ENCODE peak calls at places on chromosomes 5 and 9, in five cellular contexts. I, O, E, R and Q are unnamed samples.

GRCh38 chr5:87119588-87119987 is 148.1 kb upstream of the RASA1 start:
- DNase-seq in I (no peak), O (no peak), E (no peak), R (no peak), Q (no peak)

GRCh38 chr5:81393430-81393782 is 528 bp downstream of the ACOT12 start:
- DNase-seq in I (no peak), O (no peak), E (no peak), R (no peak), Q (no peak)

GRCh38 chr5:169534311-169534880 is 49.2 kb upstream of the SPDL1 start:
- DNase-seq in I (no peak), O (no peak), E (no peak), R (no peak), Q (no peak)

GRCh38 chr9:119365291-119366027 is 3.8 kb downstream of the BRINP1 start:
- DNase-seq in I (no peak), O (no peak), E (peak), R (no peak), Q (peak)

GRCh38 chr9:96667363-96667728 is 12.2 kb upstream of the PRXL2C start:
- DNase-seq in I (no peak), O (no peak), E (no peak), R (no peak), Q (peak)

GRCh38 chr9:83569326-83569725 is 31.1 kb upstream of the FRMD3 start:
- DNase-seq in I (no peak), O (no peak), E (no peak), R (no peak), Q (no peak)

GRCh38 chr9:80305136-80305535 is 733.4 kb downstream of the TLE4 start:
- DNase-seq in I (no peak), O (no peak), E (no peak), R (no peak), Q (no peak)

GRCh38 chr5:168282120-168282519 is 9.3 kb upstream of the WWC1 start:
- DNase-seq in I (no peak), O (peak), E (no peak), R (no peak), Q (peak)

GRCh38 chr5:134578578-134579283 is 53.3 kb downstream of the JADE2 start:
- DNase-seq in I (no peak), O (no peak), E (no peak), R (no peak), Q (no peak)

GRCh38 chr5:12647613-12648012 is 743.4 kb upstream of the CTNND2 start:
- DNase-seq in I (no peak), O (no peak), E (no peak), R (no peak), Q (no peak)

GRCh38 chr9:107243757-107244156 is 39.3 kb upstream of the RAD23B start:
- DNase-seq in I (no peak), O (no peak), E (peak), R (no peak), Q (no peak)

GRCh38 chr9:80059979-80060378 is 488.2 kb downstream of the TLE4 start:
- DNase-seq in I (no peak), O (no peak), E (no peak), R (no peak), Q (no peak)

GRCh38 chr5:143187495-143187894 is 216.0 kb downstream of the NR3C1 start:
- DNase-seq in I (no peak), O (no peak), E (no peak), R (no peak), Q (no peak)

GRCh38 chr5:52334367-52334766 is 453.3 kb upstream of the ITGA1 start:
- DNase-seq in I (no peak), O (no peak), E (no peak), R (no peak), Q (peak)

GRCh38 chr5:14945021-14945420 is 73.4 kb upstream of the ANKH start:
- DNase-seq in I (no peak), O (no peak), E (no peak), R (no peak), Q (no peak)

GRCh38 chr5:61489574-61489973 is 157.5 kb downstream of the ZSWIM6 start:
- DNase-seq in I (no peak), O (no peak), E (no peak), R (no peak), Q (no peak)

GRCh38 chr5:56615750-56616149 is 199.6 kb upstream of the MAP3K1 start:
- DNase-seq in I (no peak), O (no peak), E (no peak), R (no peak), Q (no peak)
- H3K27ac ChIP-seq in I (peak), O (no peak), E (no peak), R (no peak), Q (no peak)

DNA sequence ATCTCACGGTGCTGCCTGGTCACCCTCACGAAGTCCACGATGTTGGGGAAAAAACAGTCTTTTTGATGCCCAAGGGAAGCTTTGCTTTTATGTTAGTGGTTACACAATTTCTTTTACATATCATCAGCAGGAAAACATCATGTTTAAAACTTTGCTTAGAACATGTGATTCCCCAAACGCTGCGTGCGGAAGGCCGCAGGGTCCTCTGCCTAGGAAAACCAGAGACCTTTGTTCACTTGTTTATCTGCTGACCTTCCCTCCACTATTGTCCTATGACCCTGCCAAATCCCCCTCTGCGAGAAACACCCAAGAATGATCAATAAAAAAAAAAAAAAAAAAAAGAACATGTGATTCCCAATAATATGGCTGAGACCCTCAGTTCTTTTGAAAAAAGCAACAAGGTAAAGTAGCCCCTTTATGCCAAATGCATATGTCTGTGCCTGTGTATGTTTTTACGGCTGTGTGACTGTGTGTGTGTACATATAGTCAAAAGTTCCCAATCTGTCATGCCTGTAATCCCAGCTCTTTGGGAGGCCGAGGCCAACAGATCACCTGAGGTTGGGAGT is 11.5 kb upstream of the AGPAT2 start:
- DNase-seq in I (no peak), O (no peak), E (no peak), R (no peak), Q (no peak)
- H3K27ac ChIP-seq in I (no peak), O (no peak), E (no peak), R (no peak), Q (no peak)

GRCh38 chr9:88766778-88767503 is 224.3 kb upstream of the S1PR3 start:
- DNase-seq in I (no peak), O (no peak), E (peak), R (no peak), Q (no peak)

GRCh38 chr9:88772602-88773001 is 218.7 kb upstream of the S1PR3 start:
- DNase-seq in I (no peak), O (no peak), E (no peak), R (no peak), Q (no peak)

GRCh38 chr9:88773119-88773518 is 218.1 kb upstream of the S1PR3 start:
- DNase-seq in I (no peak), O (no peak), E (no peak), R (no peak), Q (no peak)

DNA sequence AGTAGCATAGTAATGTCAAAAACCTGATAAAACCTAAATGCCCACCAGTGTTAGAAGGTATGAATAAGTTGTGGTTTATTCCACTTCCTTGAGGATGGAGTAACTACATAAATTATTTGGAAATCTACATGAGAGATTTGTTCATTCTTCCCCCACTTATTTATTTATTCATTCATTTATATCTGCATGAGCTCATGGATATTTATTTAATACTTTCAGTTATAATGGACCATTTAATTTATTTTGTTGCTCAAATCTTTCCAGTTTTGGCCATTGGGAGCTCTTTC is 223.8 kb upstream of the S1PR3 start:
- DNase-seq in I (no peak), O (no peak), E (no peak), R (no peak), Q (no peak)
- H3K27ac ChIP-seq in I (no peak), O (no peak), E (peak), R (no peak), Q (no peak)

GRCh38 chr9:114626415-114627029 is 15.4 kb downstream of the TMEM268 start:
- DNase-seq in I (no peak), O (no peak), E (no peak), R (no peak), Q (no peak)

GRCh38 chr9:114633452-114634089 is 22.5 kb downstream of the TMEM268 start:
- DNase-seq in I (no peak), O (no peak), E (no peak), R (no peak), Q (no peak)

GRCh38 chr9:114627553-114627952 is 16.5 kb downstream of the TMEM268 start:
- DNase-seq in I (no peak), O (no peak), E (no peak), R (no peak), Q (no peak)

GRCh38 chr9:114631166-114631565 is 20.1 kb downstream of the TMEM268 start:
- DNase-seq in I (no peak), O (no peak), E (no peak), R (no peak), Q (no peak)

DNA sequence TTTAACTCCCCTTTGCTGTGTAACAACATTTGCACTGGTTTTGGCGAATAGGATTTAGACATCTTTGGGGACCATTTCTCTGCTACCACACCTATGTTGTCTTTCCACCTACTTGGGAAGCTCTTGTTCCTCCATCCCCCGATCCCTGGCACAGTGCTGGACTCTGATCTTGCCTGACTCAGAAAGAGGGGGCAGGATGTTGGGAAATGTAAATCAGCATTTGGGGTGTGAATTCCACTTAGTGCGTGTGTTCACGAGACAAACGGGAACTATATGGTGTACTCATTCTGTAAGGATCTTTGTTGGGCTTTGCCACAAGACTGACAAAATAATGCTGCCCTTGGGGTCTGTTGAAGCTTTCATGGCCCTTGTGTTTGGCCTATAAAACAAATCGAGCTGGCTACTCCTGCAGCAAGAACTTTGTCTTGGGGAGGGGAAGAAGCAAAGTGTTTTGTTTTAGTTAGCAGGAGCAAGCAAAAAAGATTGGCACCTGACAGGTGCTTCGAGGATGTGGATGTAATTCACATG is 18.5 kb downstream of the TMEM268 start:
- DNase-seq in I (no peak), O (no peak), E (no peak), R (no peak), Q (no peak)
- H3K27ac ChIP-seq in I (no peak), O (no peak), E (no peak), R (no peak), Q (no peak)

GRCh38 chr5:118918232-118918631 is 70.1 kb downstream of the DTWD2 start:
- DNase-seq in I (no peak), O (no peak), E (no peak), R (no peak), Q (no peak)

GRCh38 chr5:118921946-118922345 is 66.4 kb downstream of the DTWD2 start:
- DNase-seq in I (no peak), O (no peak), E (no peak), R (no peak), Q (no peak)

GRCh38 chr5:118919016-118919415 is 69.3 kb downstream of the DTWD2 start:
- DNase-seq in I (no peak), O (no peak), E (no peak), R (no peak), Q (no peak)

GRCh38 chr5:118924006-118924389 is 64.3 kb downstream of the DTWD2 start:
- DNase-seq in I (no peak), O (no peak), E (no peak), R (no peak), Q (no peak)

DNA sequence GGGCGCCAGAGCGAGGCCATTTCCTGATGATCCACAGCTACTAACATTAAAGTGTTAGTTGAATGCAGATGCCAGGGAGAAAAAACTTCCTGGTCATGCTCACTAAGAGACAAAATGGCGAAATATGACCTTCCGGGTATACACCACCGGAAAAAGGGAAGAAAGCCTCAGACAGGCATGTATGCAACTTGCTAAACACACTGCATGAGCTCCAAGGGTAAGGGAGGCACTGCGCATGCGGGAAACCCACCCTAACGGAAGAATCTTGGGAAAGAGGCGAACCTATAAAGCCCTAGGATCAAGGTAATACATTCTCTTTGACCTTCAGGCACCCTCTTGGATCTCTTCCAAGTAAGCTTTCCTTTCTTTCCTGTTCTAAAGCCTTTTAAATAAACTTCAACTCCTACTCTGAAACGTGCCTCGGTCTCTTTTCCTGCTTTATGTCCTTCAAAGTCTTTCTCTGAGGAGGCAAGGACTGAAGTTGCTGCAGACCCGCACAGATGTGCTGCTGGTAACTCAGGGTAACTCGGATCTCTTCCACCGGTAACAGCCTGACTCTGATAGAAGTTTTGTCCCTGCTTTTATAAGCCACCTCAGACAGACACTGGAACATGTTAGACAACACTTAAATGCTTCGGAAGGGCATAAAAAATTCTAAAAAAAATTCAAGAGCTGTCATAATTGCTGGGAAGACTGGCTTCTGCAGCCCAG is 64.9 kb downstream of the DTWD2 start:
- DNase-seq in I (no peak), O (no peak), E (no peak), R (no peak), Q (no peak)
- H3K27ac ChIP-seq in I (no peak), O (peak), E (no peak), R (no peak), Q (no peak)